ENCODE peak calls at places on chromosomes 7 and 10, in seven cellular contexts. M is brain microvascular endothelial cell, E is right atrium auricular region, R is astrocyte of the cerebellum, F is AG10803, Y is activated B cell treated with CpG ODN at 0.5 μM for 24 hours, I is Peyer's patch. J is an unnamed sample.

GRCh38 chr7:131859162-131859821 is 302.9 kb upstream of the PODXL start:
- DNase-seq in M (peak; percentile 76), E (peak; percentile 71), R (peak; percentile 56), F (peak; percentile 75), Y (no peak), I (peak; percentile 33), J (no peak)

GRCh38 chr10:73253226-73253557 is 748 bp upstream of the MRPS16 start:
- DNase-seq in M (no peak), E (no peak), R (no peak), F (no peak), Y (no peak), I (no peak), J (no peak)

GRCh38 chr10:104762793-104763192 is 121.7 kb downstream of the SORCS3 start:
- DNase-seq in M (no peak), E (no peak), R (no peak), F (no peak), Y (no peak), I (no peak), J (no peak)

GRCh38 chr7:151088856-151089699 is 2.8 kb downstream of the AGAP3 start:
- DNase-seq in M (peak; percentile 41), E (peak; percentile 88), R (no peak), F (peak; percentile 69), Y (no peak), I (no peak), J (no peak)

GRCh38 chr7:40793132-40793531 is 658.3 kb downstream of the SUGCT start:
- DNase-seq in M (peak; percentile 9), E (no peak), R (peak; percentile 53), F (peak; percentile 71), Y (no peak), I (no peak), J (no peak)

GRCh38 chr10:88873757-88874156 is 6.3 kb upstream of the STAMBPL1 start:
- DNase-seq in M (no peak), E (no peak), R (no peak), F (no peak), Y (no peak), I (no peak), J (no peak)

GRCh38 chr7:108529341-108529740 is 3.4 kb upstream of the PNPLA8 start:
- DNase-seq in M (no peak), E (no peak), R (no peak), F (no peak), Y (no peak), I (no peak), J (no peak)

GRCh38 chr7:76400248-76400647 is 9.2 kb downstream of the SSC4D start:
- DNase-seq in M (no peak), E (no peak), R (no peak), F (no peak), Y (no peak), I (no peak), J (no peak)

GRCh38 chr10:90204956-90205695 is 503.7 kb downstream of the KIF20B start:
- DNase-seq in M (no peak), E (no peak), R (peak; percentile 85), F (no peak), Y (no peak), I (no peak), J (no peak)

GRCh38 chr7:108455833-108456677 is at the start of gene NRCAM:
- DNase-seq in M (no peak), E (no peak), R (no peak), F (peak; percentile 17), Y (peak; percentile 50), I (no peak), J (no peak)

GRCh38 chr10:5943536-5943935 is 33.8 kb downstream of the IL15RA start:
- DNase-seq in M (no peak), E (peak; percentile 71), R (no peak), F (peak; percentile 80), Y (no peak), I (no peak), J (no peak)

GRCh38 chr7:16660702-16661464 is 14.9 kb downstream of the BZW2 start:
- DNase-seq in M (no peak), E (no peak), R (no peak), F (peak; percentile 73), Y (no peak), I (no peak), J (no peak)

GRCh38 chr7:152974577-152974976 is 215.0 kb downstream of the ACTR3B start:
- DNase-seq in M (no peak), E (no peak), R (no peak), F (no peak), Y (no peak), I (no peak), J (no peak)

GRCh38 chr7:22488643-22489462 is 11.1 kb downstream of the STEAP1B start:
- DNase-seq in M (peak; percentile 77), E (peak; percentile 73), R (peak; percentile 60), F (peak; percentile 71), Y (no peak), I (peak; percentile 37), J (peak; percentile 53)

GRCh38 chr10:102279104-102279503 is 33.8 kb downstream of the GBF1 start:
- DNase-seq in M (no peak), E (no peak), R (no peak), F (no peak), Y (no peak), I (no peak), J (no peak)

GRCh38 chr7:94087664-94088352 is 83.7 kb upstream of the BET1 start:
- DNase-seq in M (peak; percentile 74), E (no peak), R (peak; percentile 73), F (peak; percentile 79), Y (no peak), I (peak; percentile 49), J (no peak)

GRCh38 chr10:28592953-28593352 is 60.0 kb downstream of the WAC start:
- DNase-seq in M (peak; percentile 55), E (no peak), R (no peak), F (peak; percentile 65), Y (no peak), I (no peak), J (no peak)

GRCh38 chr10:94567714-94568520 is 22.3 kb downstream of the HELLS start:
- DNase-seq in M (no peak), E (no peak), R (no peak), F (no peak), Y (no peak), I (no peak), J (no peak)

GRCh38 chr7:30065746-30066145 is 37.5 kb downstream of the PLEKHA8 start:
- DNase-seq in M (no peak), E (no peak), R (no peak), F (no peak), Y (no peak), I (no peak), J (no peak)

GRCh38 chr7:91293136-91293535 is 28.9 kb downstream of the FZD1 start:
- DNase-seq in M (no peak), E (no peak), R (no peak), F (no peak), Y (no peak), I (no peak), J (no peak)

GRCh38 chr10:122140477-122140902 is 130.6 kb upstream of the BTBD16 start:
- DNase-seq in M (peak; percentile 48), E (peak; percentile 76), R (no peak), F (peak; percentile 58), Y (no peak), I (no peak), J (no peak)
- TF ChIP-seq CTCF in M (no peak), E (no peak), R (no peak), F (no peak), Y (no peak), I (no peak), J (no peak)

GRCh38 chr10:120209124-120209523 is 247.9 kb upstream of the PLPP4 start:
- DNase-seq in M (no peak), E (no peak), R (no peak), F (no peak), Y (no peak), I (no peak), J (no peak)
- TF ChIP-seq CTCF in M (no peak), E (no peak), R (no peak), F (no peak), Y (no peak), I (no peak), J (no peak)

GRCh38 chr10:122510326-122510725 is 49.0 kb downstream of the HTRA1 start:
- DNase-seq in M (no peak), E (no peak), R (no peak), F (no peak), Y (no peak), I (no peak), J (no peak)

GRCh38 chr10:122507661-122508060 is 46.3 kb downstream of the HTRA1 start:
- DNase-seq in M (no peak), E (no peak), R (no peak), F (no peak), Y (no peak), I (no peak), J (no peak)

GRCh38 chr10:122513053-122513452 is 47.5 kb upstream of the DMBT1 start:
- DNase-seq in M (no peak), E (no peak), R (no peak), F (no peak), Y (no peak), I (no peak), J (no peak)

GRCh38 chr10:122509323-122509722 is 48.0 kb downstream of the HTRA1 start:
- DNase-seq in M (no peak), E (no peak), R (no peak), F (no peak), Y (no peak), I (no peak), J (no peak)

GRCh38 chr10:122510736-122511135 is 49.4 kb downstream of the HTRA1 start:
- DNase-seq in M (no peak), E (no peak), R (no peak), F (no peak), Y (no peak), I (no peak), J (no peak)
- TF ChIP-seq CTCF in M (no peak), E (no peak), R (no peak), F (no peak), Y (no peak), I (no peak), J (no peak)

DNA sequence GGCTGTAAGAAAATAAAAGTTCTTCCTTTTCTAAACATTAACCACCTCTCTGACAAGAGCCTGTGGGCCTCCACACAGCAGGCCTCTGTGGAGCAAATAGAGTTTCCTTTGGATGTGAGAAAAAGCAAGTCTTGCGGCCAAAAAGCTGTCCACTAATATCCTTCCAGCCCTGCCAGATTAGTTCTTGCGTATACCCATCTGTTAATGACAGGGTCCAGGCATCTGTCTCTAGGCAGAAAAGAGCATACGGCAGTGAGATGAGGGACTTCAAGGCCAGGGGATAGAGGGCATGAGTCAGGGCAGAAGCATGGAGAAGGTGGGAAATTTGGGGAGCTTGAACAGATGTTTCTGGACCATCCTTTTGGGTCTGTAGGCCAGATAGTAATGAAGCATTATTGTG is 164.9 kb downstream of the NSUN6 start:
- DNase-seq in M (no peak), E (no peak), R (no peak), F (no peak), Y (no peak), I (no peak), J (no peak)
- TF ChIP-seq CTCF in M (no peak), E (no peak), R (no peak), F (no peak), Y (no peak), I (no peak), J (no peak)

J was measured in natural killer cell.